ENCODE peak calls at places on chromosomes 4 and X, in five cellular contexts. L is HCT116, Y is neural progenitor cell, W is GM23248, H is PC-3. N is an unnamed sample.

GRCh38 chr4:111838406-111838930 is 306.8 kb upstream of the FAM241A start:
- DNase-seq in L (no peak), Y (no peak), W (no peak), H (no peak), N (no peak)

GRCh38 chrX:20965270-20966044 is 408.8 kb upstream of the CNKSR2 start:
- DNase-seq in L (no peak), Y (no peak), W (no peak), H (peak; percentile 44), N (no peak)

GRCh38 chr4:3525532-3526430 is 6.4 kb downstream of the LRPAP1 start:
- DNase-seq in L (no peak), Y (no peak), W (no peak), H (no peak), N (no peak)

GRCh38 chrX:97691901-97692455 is 808.3 kb downstream of the RPA4 start:
- DNase-seq in L (no peak), Y (peak; percentile 62), W (no peak), H (no peak), N (no peak)

GRCh38 chr4:52837716-52838558 is 24.2 kb upstream of the RASL11B start:
- DNase-seq in L (no peak), Y (no peak), W (peak; percentile 83), H (peak; percentile 87), N (no peak)

GRCh38 chr4:125382995-125383394 is 68.2 kb downstream of the FAT4 start:
- DNase-seq in L (no peak), Y (no peak), W (no peak), H (no peak), N (no peak)

GRCh38 chr4:138892483-138893386 is 122.8 kb upstream of the NOCT start:
- DNase-seq in L (no peak), Y (no peak), W (peak; percentile 76), H (no peak), N (no peak)

GRCh38 chrX:82813671-82814078 is 694.4 kb upstream of the POU3F4 start:
- DNase-seq in L (peak; percentile 80), Y (no peak), W (peak; percentile 36), H (peak; percentile 97), N (no peak)

GRCh38 chrX:25810202-25810601 is 327.9 kb upstream of the MAGEB18 start:
- DNase-seq in L (no peak), Y (no peak), W (peak; percentile 0), H (peak; percentile 1), N (no peak)

GRCh38 chr4:146379744-146380143 is 142.0 kb downstream of the SLC10A7 start:
- DNase-seq in L (no peak), Y (no peak), W (no peak), H (peak; percentile 57), N (no peak)

GRCh38 chrX:85963736-85964135 is 83.6 kb downstream of the CHM start:
- DNase-seq in L (no peak), Y (no peak), W (peak; percentile 77), H (peak; percentile 75), N (no peak)

GRCh38 chrX:123083924-123084323 is 100.2 kb upstream of the GRIA3 start:
- DNase-seq in L (no peak), Y (no peak), W (peak; percentile 36), H (peak; percentile 1), N (no peak)

GRCh38 chr4:5651089-5651488 is 57.3 kb downstream of the EVC2 start:
- DNase-seq in L (no peak), Y (no peak), W (no peak), H (no peak), N (no peak)

GRCh38 chr4:149120331-149121014 is 678.3 kb upstream of the NR3C2 start:
- DNase-seq in L (no peak), Y (no peak), W (peak; percentile 24), H (no peak), N (no peak)

GRCh38 chrX:87049567-87049966 is 468.0 kb upstream of the KLHL4 start:
- DNase-seq in L (no peak), Y (no peak), W (no peak), H (no peak), N (no peak)

GRCh38 chr4:1862055-1862911 is 6.3 kb upstream of the LETM1 start:
- DNase-seq in L (no peak), Y (no peak), W (no peak), H (no peak), N (no peak)

GRCh38 chr4:147407261-147408045 is 73.4 kb upstream of the EDNRA start:
- DNase-seq in L (peak; percentile 16), Y (peak; percentile 12), W (no peak), H (no peak), N (no peak)

GRCh38 chr4:100188829-100189228 is 1.4 kb downstream of the DDIT4L start:
- DNase-seq in L (no peak), Y (no peak), W (no peak), H (no peak), N (peak; percentile 15)

GRCh38 chr4:186032259-186032658 is 36.7 kb upstream of the TLR3 start:
- DNase-seq in L (no peak), Y (no peak), W (peak; percentile 21), H (peak; percentile 12), N (no peak)

GRCh38 chr4:103497692-103498091 is 222.1 kb downstream of the TACR3 start:
- DNase-seq in L (no peak), Y (no peak), W (peak; percentile 7), H (no peak), N (no peak)

GRCh38 chr4:165129924-165130323 is 17.3 kb upstream of the TMEM192 start:
- DNase-seq in L (no peak), Y (no peak), W (no peak), H (no peak), N (no peak)

GRCh38 chr4:89158884-89159503 is 47.7 kb downstream of the TIGD2 start:
- DNase-seq in L (peak; percentile 43), Y (peak; percentile 30), W (peak; percentile 68), H (peak; percentile 65), N (peak; percentile 53)

GRCh38 chr4:125187221-125187620 is 127.5 kb upstream of the FAT4 start:
- DNase-seq in L (no peak), Y (no peak), W (peak; percentile 78), H (peak; percentile 49), N (no peak)

GRCh38 chr4:52751349-52751911 is at the start of gene ERVMER34-1:
- DNase-seq in L (peak; percentile 73), Y (peak; percentile 72), W (peak; percentile 47), H (peak; percentile 83), N (no peak)

GRCh38 chr4:141098163-141098562 is 35.1 kb downstream of the RNF150 start:
- DNase-seq in L (no peak), Y (no peak), W (no peak), H (no peak), N (no peak)

GRCh38 chrX:81308086-81308852 is 106.4 kb downstream of the SH3BGRL start:
- DNase-seq in L (no peak), Y (no peak), W (no peak), H (no peak), N (no peak)

GRCh38 chr4:138113819-138114415 is 128.2 kb downstream of the SLC7A11 start:
- DNase-seq in L (no peak), Y (no peak), W (peak; percentile 72), H (peak; percentile 17), N (no peak)

DNA sequence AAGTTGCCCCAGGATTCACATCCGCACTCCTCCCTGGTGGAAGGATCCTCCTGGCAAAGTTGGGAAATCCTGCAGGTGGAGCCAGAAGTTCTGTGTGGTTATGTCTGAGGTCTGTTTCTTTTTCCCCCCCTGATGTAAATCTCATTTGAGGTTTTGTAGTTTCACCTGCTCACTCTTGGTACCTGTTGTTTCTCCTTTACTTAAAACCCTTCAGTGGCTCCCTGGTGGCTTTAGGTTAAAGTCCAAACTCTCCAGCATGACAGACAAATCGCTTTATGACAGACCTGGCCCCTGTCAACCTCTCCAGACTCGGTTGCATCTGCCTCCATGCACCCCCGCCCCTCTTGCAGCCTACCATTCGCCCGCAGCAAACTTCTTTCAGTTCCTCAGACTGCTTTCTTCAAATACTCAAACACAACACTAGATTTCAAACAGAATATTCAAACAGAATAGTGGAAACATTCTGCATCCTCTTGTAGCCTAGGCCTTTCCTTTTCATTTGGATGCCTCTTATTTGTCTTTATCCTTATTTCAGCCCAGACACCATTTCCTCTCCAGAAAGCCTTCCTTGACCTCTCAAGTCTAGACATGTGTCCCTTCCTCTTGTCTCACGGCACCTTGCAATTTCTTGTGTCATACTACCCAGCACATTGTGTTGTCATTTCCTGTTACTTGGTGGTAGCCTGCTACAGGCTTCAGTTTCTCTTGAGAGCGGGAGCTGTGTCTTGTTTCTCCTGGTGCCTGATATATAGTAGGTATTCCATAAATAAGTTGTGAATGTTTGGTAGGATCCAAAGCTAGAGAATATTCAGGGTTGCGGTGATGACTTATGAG is 24.8 kb downstream of the IL13RA1 start:
- DNase-seq in L (no peak), Y (no peak), W (no peak), H (no peak), N (peak; percentile 36)
- H3K9ac ChIP-seq in L (no peak overlapping the region), Y (no peak overlapping the region), W (no peak overlapping the region), H (no peak overlapping the region), N (peak overlapping the region; percentile 12)

DNA sequence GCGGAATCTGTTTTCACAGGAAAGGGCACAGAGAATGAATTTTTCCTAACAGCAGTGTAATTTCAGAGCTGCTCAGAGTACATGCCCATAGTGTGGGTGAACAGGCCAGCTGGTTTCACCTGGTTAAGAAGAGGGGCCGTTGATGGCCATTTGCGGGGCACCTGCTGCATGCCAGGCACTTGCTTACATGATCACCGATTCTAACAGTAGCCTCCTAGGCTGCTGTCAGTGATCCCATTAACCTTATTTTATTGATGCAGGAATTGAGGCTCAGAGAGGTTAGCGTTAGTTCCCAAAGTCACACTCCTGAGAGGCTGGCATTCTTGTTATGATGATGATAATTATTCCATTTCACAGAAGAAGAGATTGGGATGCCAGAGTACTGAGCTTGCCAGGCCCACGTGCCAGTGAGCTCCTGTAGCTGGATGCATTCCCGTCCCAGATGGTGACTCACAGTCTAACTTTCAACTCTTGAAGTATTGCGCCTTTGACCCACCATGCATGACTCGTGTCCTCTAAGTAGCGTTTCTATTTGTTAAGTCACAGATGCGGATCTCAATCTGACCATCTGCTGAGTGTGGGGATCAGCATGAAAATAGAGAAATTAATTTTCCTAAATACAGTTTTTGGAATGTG is 76.5 kb downstream of the PSAPL1 start:
- DNase-seq in L (peak; percentile 42), Y (no peak), W (peak; percentile 96), H (peak; percentile 84), N (no peak)
- TF ChIP-seq EZH2phosphoT487 in L (no peak), Y (no peak), W (no peak), H (no peak), N (no peak)

DNA sequence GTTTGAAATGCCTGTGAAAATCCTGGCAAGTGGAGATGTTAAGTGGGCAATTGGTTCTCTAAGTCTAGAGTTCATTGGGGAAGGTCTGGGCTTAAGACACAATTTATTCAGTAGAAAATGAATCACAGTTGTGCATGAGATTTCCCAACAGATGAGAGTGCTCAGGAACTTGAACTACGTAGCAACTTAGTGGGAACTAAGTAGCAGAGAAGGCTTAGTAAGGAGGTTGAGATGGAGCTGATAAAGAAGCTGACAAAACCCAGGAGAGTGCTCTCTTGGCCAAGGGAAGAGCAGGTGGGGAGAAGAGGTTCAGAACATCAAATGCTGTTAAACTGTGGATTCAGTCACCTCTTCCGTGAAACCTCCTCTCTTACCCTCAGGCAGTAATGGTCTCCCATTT is 33.0 kb downstream of the AFF1 start:
- DNase-seq in L (no peak), Y (no peak), W (peak; percentile 37), H (no peak), N (no peak)
- H3K4me1 ChIP-seq in L (peaks cover 13% of the 10 kb centered on the region), Y (peaks cover 41% of the 10 kb centered on the region), W (no peaks in the 10 kb centered on the region), H (peaks cover 22% of the 10 kb centered on the region), N (peaks cover 22% of the 10 kb centered on the region)

GRCh38 chrX:64204252-64204651 is 1.3 kb downstream of the AMER1 start:
- DNase-seq in L (no peak), Y (peak; percentile 47), W (peak; percentile 46), H (no peak), N (no peak)
- H3K9ac ChIP-seq in L (peak overlapping the region; percentile 69), Y (no peak overlapping the region), W (peak overlapping the region; percentile 95), H (peak overlapping the region; percentile 86), N (peak overlapping the region; percentile 63)